ENCODE peak calls at places on chromosomes 12 and 14, in seven cellular contexts. P is GM23248, O is RPMI7951, F is NCI-H1092 treated with DMSO at 0.1 percent for 48 hours, H is lower leg skin, W is T follicular helper cell, K is SW 1271. S is an unnamed sample.

GRCh38 chr14:65723348-65723747 is 310.8 kb downstream of the FUT8 start:
- DNase-seq in P (no peak), O (no peak), F (no peak), H (no peak), W (no peak), K (no peak), S (peak)

GRCh38 chr12:82800185-82800584 is 113.5 kb downstream of the TMTC2 start:
- DNase-seq in P (no peak), O (no peak), F (no peak), H (no peak), W (no peak), K (no peak), S (no peak)

GRCh38 chr14:70808402-70809237 is 693 bp downstream of the MAP3K9 start:
- DNase-seq in P (peak), O (no peak), F (peak), H (peak), W (peak), K (no peak), S (peak)

GRCh38 chr12:2582631-2583616 is 211.8 kb upstream of the FKBP4 start:
- DNase-seq in P (peak), O (peak), F (peak), H (peak), W (peak), K (no peak), S (no peak)

GRCh38 chr14:96525452-96525851 is 23.3 kb downstream of the PAPOLA start:
- DNase-seq in P (no peak), O (no peak), F (no peak), H (no peak), W (no peak), K (no peak), S (no peak)

GRCh38 chr14:104358528-104359300 is 220.3 kb downstream of the KIF26A start:
- DNase-seq in P (no peak), O (no peak), F (no peak), H (no peak), W (no peak), K (no peak), S (no peak)

GRCh38 chr14:73467800-73468199 is 9.5 kb upstream of the NUMB start:
- DNase-seq in P (peak), O (no peak), F (no peak), H (peak), W (no peak), K (no peak), S (no peak)

GRCh38 chr12:31491819-31492598 is 98.9 kb downstream of the DENND5B start:
- DNase-seq in P (peak), O (peak), F (no peak), H (no peak), W (no peak), K (peak), S (no peak)

GRCh38 chr12:47938594-47938993 is 24.8 kb upstream of the TMEM106C start:
- DNase-seq in P (no peak), O (no peak), F (no peak), H (peak), W (no peak), K (no peak), S (no peak)

GRCh38 chr14:53741379-53742225 is 215.0 kb downstream of the BMP4 start:
- DNase-seq in P (no peak), O (peak), F (no peak), H (no peak), W (no peak), K (no peak), S (no peak)

GRCh38 chr14:86852530-86852929 is 1140.5 kb downstream of the GALC start:
- DNase-seq in P (no peak), O (no peak), F (no peak), H (no peak), W (no peak), K (no peak), S (no peak)

GRCh38 chr12:28884861-28885260 is 264.2 kb upstream of the FAR2 start:
- DNase-seq in P (no peak), O (peak), F (no peak), H (no peak), W (no peak), K (no peak), S (no peak)

GRCh38 chr12:122899887-122900286 is 4.0 kb upstream of the VPS37B start:
- DNase-seq in P (no peak), O (no peak), F (no peak), H (no peak), W (no peak), K (no peak), S (no peak)

GRCh38 chr12:79302171-79302841 is 388.5 kb downstream of the PAWR start:
- DNase-seq in P (no peak), O (no peak), F (no peak), H (no peak), W (no peak), K (no peak), S (no peak)

GRCh38 chr12:56932146-56932545 is 2.1 kb downstream of the SDR9C7 start:
- DNase-seq in P (no peak), O (no peak), F (no peak), H (no peak), W (no peak), K (no peak), S (no peak)

GRCh38 chr14:99534863-99535262 is 53.7 kb downstream of the CCNK start:
- DNase-seq in P (no peak), O (no peak), F (no peak), H (no peak), W (no peak), K (no peak), S (no peak)

GRCh38 chr14:71029236-71029781 is 122.0 kb downstream of the PCNX1 start:
- DNase-seq in P (no peak), O (no peak), F (no peak), H (no peak), W (no peak), K (no peak), S (no peak)

GRCh38 chr12:49346659-49347306 is at the start of gene DNAJC22:
- DNase-seq in P (peak), O (no peak), F (peak), H (peak), W (no peak), K (no peak), S (no peak)

GRCh38 chr12:107359382-107359781 is 266.0 kb upstream of the CRY1 start:
- DNase-seq in P (peak), O (peak), F (no peak), H (no peak), W (no peak), K (no peak), S (no peak)

GRCh38 chr14:86543531-86543930 is 1013.6 kb downstream of the FLRT2 start:
- DNase-seq in P (no peak), O (no peak), F (no peak), H (no peak), W (no peak), K (no peak), S (no peak)

GRCh38 chr12:3102721-3103410 is 25.7 kb downstream of the TSPAN9 start:
- DNase-seq in P (no peak), O (no peak), F (no peak), H (no peak), W (no peak), K (no peak), S (no peak)

GRCh38 chr12:7666595-7666994 is 887 bp upstream of the APOBEC1 start:
- DNase-seq in P (no peak), O (no peak), F (no peak), H (no peak), W (no peak), K (no peak), S (no peak)

GRCh38 chr14:90577661-90578282 is 180.9 kb downstream of the CALM1 start:
- DNase-seq in P (no peak), O (no peak), F (no peak), H (no peak), W (no peak), K (no peak), S (no peak)

GRCh38 chr12:52189376-52190174 is 2.2 kb downstream of the KRT80 start:
- DNase-seq in P (peak), O (peak), F (no peak), H (no peak), W (no peak), K (no peak), S (no peak)

GRCh38 chr12:131371580-131372475 is 339.1 kb upstream of the SFSWAP start:
- DNase-seq in P (no peak), O (no peak), F (no peak), H (peak), W (no peak), K (no peak), S (no peak)

GRCh38 chr14:101823511-101824120 is 62.1 kb downstream of the PPP2R5C start:
- DNase-seq in P (peak), O (no peak), F (no peak), H (no peak), W (peak), K (no peak), S (peak)

GRCh38 chr14:50319293-50319692 is 7.2 kb downstream of the DMAC2L start:
- DNase-seq in P (peak), O (no peak), F (no peak), H (no peak), W (no peak), K (no peak), S (no peak)

GRCh38 chr12:53651718-53652117 is 24.2 kb downstream of the ATP5MC2 start:
- DNase-seq in P (peak), O (no peak), F (no peak), H (peak), W (no peak), K (no peak), S (no peak)

GRCh38 chr14:30691751-30692398 is 69.8 kb downstream of the SCFD1 start:
- DNase-seq in P (no peak), O (no peak), F (no peak), H (no peak), W (no peak), K (no peak), S (no peak)

GRCh38 chr14:39322807-39323206 is 89.1 kb downstream of the MIA2 start:
- DNase-seq in P (peak), O (no peak), F (no peak), H (no peak), W (no peak), K (no peak), S (no peak)

GRCh38 chr12:71587012-71587411 is 76.6 kb downstream of the ZFC3H1 start:
- DNase-seq in P (no peak), O (no peak), F (no peak), H (no peak), W (no peak), K (no peak), S (no peak)

GRCh38 chr12:6086316-6086715 is 38.2 kb downstream of the VWF start:
- DNase-seq in P (no peak), O (no peak), F (no peak), H (peak), W (no peak), K (no peak), S (no peak)

GRCh38 chr12:45912774-45913173 is 77.6 kb downstream of the SCAF11 start:
- DNase-seq in P (no peak), O (no peak), F (peak), H (no peak), W (no peak), K (no peak), S (no peak)

GRCh38 chr12:65171073-65171472 is 1.7 kb downstream of the LEMD3 start:
- DNase-seq in P (peak), O (no peak), F (no peak), H (no peak), W (no peak), K (no peak), S (no peak)

S was measured in T-helper 1 cell.